ENCODE peak calls at places on chromosome 2, in five cellular contexts. Q is IMR-90, G is K562, M is H1, H is HepG2. S is an unnamed sample.
A peak's percentile ranks its signal among the peaks of the same experiment; 100 is the strongest.

GRCh38 chr2:124476291-124476690 is 451.2 kb downstream of the CNTNAP5 start:
- DNase-seq in H (peak; percentile 6), M (no peak), G (no peak), Q (peak; percentile 11), S (no peak)

GRCh38 chr2:240921319-240922233 is 15.4 kb downstream of the CROCC2 start:
- DNase-seq in G (no peak), Q (peak; percentile 96), M (no peak), H (no peak), S (no peak)

GRCh38 chr2:187642498-187642897 is 88.3 kb upstream of the TFPI start:
- DNase-seq in G (no peak), H (no peak), M (no peak), Q (no peak), S (no peak)

GRCh38 chr2:152407204-152407721 is 72.3 kb downstream of the FMNL2 start:
- DNase-seq in G (peak; percentile 16), H (no peak), M (no peak), Q (peak; percentile 54), S (peak; percentile 65)

GRCh38 chr2:205734436-205734835 is 52.1 kb downstream of the NRP2 start:
- DNase-seq in Q (peak; percentile 90), H (peak; percentile 53), M (no peak), G (peak; percentile 53), S (peak; percentile 52)

GRCh38 chr2:42328148-42328833 is 32.7 kb downstream of the COX7A2L start:
- DNase-seq in M (no peak), H (no peak), G (peak; percentile 22), Q (peak; percentile 57), S (peak; percentile 49)

GRCh38 chr2:233444501-233444900 is 90.2 kb downstream of the DGKD start:
- DNase-seq in Q (no peak), M (no peak), H (no peak), G (no peak), S (no peak)

GRCh38 chr2:95384854-95385569 is 17.5 kb upstream of the FAHD2A start:
- DNase-seq in G (no peak), M (no peak), H (no peak), Q (no peak), S (no peak)

GRCh38 chr2:146602383-146602782 is 1242.4 kb upstream of the ACVR2A start:
- DNase-seq in H (no peak), G (no peak), M (no peak), Q (peak; percentile 58), S (no peak)

GRCh38 chr2:163155279-163155883 is 316.8 kb upstream of the KCNH7 start:
- DNase-seq in G (peak; percentile 11), H (peak; percentile 38), Q (peak; percentile 35), M (no peak), S (peak; percentile 44)

GRCh38 chr2:46125798-46126197 is 171.4 kb upstream of the EPAS1 start:
- DNase-seq in Q (no peak), M (no peak), G (no peak), H (no peak), S (no peak)

GRCh38 chr2:233867993-233868532 is at the start of gene MSL3B:
- DNase-seq in G (peak; percentile 80), H (no peak), M (no peak), Q (peak; percentile 42), S (peak; percentile 82)

GRCh38 chr2:20575414-20575813 is 75.5 kb downstream of the HS1BP3 start:
- DNase-seq in M (no peak), G (no peak), H (no peak), Q (no peak), S (no peak)
- TF ChIP-seq MAFK in M (no peak), G (no peak), H (no peak), Q (no peak), S (no peak)

DNA sequence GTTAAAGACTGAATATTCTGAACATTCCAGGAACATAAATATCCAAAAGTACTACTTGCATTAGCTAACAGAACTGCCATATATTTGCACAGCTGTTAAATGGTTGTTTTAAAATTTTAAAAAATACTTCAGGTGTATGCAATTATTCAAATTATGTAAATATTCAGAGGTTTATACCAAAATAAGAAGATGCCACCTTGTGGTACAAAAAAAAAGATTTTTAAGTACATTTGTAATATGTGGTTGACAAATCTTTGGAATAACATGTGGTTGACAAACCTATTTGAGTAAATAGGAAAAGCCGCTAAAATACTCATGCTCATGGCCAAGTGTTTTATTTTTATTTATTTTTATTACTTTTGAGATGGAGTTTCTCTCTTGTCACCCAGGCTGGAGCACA is 439.8 kb upstream of the FANCL start:
- DNase-seq in Q (no peak), G (no peak), M (no peak), H (no peak), S (no peak)
- TF ChIP-seq MAFK in Q (no peak), G (no peak), M (no peak), H (no peak), S (no peak)

GRCh38 chr2:8255448-8255800 is 426.4 kb upstream of the ID2 start:
- DNase-seq in M (no peak), G (no peak), H (no peak), Q (peak; percentile 13), S (no peak)
- TF ChIP-seq MAFK in M (no peak), G (no peak), H (no peak), Q (no peak), S (no peak)

DNA sequence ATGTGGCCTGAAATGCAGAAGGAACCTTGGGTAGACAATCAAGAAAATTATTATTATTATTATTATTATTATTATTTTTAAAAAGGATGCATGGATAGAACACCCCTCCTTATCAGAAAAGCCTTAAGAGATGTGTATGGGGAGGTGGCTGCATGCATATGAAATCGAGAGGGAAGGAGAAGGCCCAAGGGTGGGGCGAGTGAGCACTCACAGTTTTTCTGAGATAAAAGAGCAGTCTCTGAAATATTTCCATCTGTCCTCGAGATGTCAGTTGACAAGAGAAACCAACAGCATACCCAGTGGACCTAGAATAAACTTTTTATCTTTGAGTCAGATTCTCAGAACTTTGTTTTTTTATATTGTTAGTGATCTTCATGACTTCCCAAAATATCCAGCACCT is 282.9 kb downstream of the GPD2 start:
- DNase-seq in G (peak; percentile 27), Q (no peak), H (no peak), M (no peak), S (no peak)
- TF ChIP-seq MAFK in G (no peak), Q (no peak), H (no peak), M (no peak), S (no peak)

DNA sequence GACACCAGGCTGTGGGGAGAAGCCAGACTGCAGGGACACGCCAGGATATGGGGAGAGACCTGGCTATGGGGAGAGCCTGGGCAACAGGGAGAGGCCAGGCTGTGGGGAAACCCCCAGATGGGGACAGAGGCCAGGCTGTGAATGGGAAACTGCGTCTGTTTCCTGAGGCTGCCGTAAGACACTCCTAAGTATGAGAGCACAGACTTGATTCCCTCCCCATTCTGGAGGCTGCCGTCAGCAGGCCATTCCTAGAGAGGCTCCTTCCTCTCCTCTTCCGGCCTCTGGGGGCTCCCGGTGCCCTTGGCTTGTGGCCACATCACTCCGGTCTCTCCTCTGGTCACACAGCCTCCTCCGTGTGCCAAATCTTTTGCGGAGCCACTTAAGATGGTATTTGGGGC is 32.3 kb downstream of the ADI1 start:
- DNase-seq in M (no peak), H (no peak), G (no peak), Q (no peak), S (no peak)
- TF ChIP-seq MAFK in M (no peak), H (no peak), G (no peak), Q (no peak), S (no peak)

GRCh38 chr2:150075831-150076230 is 411.6 kb downstream of the RND3 start:
- DNase-seq in Q (peak; percentile 90), H (no peak), G (no peak), M (no peak), S (peak; percentile 33)
- TF ChIP-seq MAFK in Q (peak; percentile 71), H (no peak), G (no peak), M (no peak), S (peak; percentile 28)

GRCh38 chr2:98917031-98917459 is 19.0 kb downstream of the CRACDL start:
- DNase-seq in Q (peak; percentile 84), G (no peak), H (no peak), M (no peak), S (peak; percentile 51)

GRCh38 chr2:98912957-98913915 is 22.8 kb downstream of the CRACDL start:
- DNase-seq in H (no peak), M (no peak), G (no peak), Q (no peak), S (no peak)

GRCh38 chr2:98914713-98915580 is 21.1 kb downstream of the CRACDL start:
- DNase-seq in H (no peak), Q (no peak), G (no peak), M (no peak), S (no peak)

GRCh38 chr2:98913916-98914712 is 21.9 kb downstream of the CRACDL start:
- DNase-seq in M (no peak), Q (no peak), H (no peak), G (no peak), S (no peak)

GRCh38 chr2:98915751-98916358 is 20.2 kb downstream of the CRACDL start:
- DNase-seq in M (no peak), G (no peak), Q (peak; percentile 41), H (no peak), S (no peak)
- TF ChIP-seq MAFK in M (no peak), G (no peak), Q (no peak), H (no peak), S (no peak)

GRCh38 chr2:227466887-227467285 is 5.1 kb upstream of the AGFG1 start:
- DNase-seq in G (no peak), M (no peak), H (no peak), Q (no peak), S (no peak)
- TF ChIP-seq MAFK in G (no peak), M (no peak), H (no peak), Q (no peak), S (no peak)

GRCh38 chr2:174486614-174487535 is at the start of gene GPR155:
- DNase-seq in M (peak; percentile 97), G (peak; percentile 99), H (peak; percentile 93), Q (peak; percentile 97), S (peak; percentile 98)
- TF ChIP-seq MAFK in M (no peak), G (no peak), H (no peak), Q (no peak), S (no peak)

S was measured in A549.